ENCODE peak calls at places on chromosomes 5 and 9, in five cellular contexts. J, E, Y, R and L are unnamed samples.

GRCh38 chr9:27053369-27054057 is 48.0 kb upstream of the LRRC19 start:
- DNase-seq in E (no peak), Y (peak), R (no peak), J (no peak), L (no peak)

GRCh38 chr5:81007637-81008027 is 47.5 kb downstream of the RASGRF2 start:
- DNase-seq in R (no peak), J (no peak), Y (no peak), E (no peak), L (no peak)

GRCh38 chr9:80556631-80557030 is 984.9 kb downstream of the TLE4 start:
- DNase-seq in E (no peak), Y (no peak), J (no peak), R (no peak), L (no peak)

GRCh38 chr9:77997611-77998349 is 33.8 kb downstream of the GNAQ start:
- DNase-seq in E (no peak), Y (no peak), J (no peak), R (peak), L (no peak)

GRCh38 chr9:112753725-112754124 is 3.2 kb downstream of the SNX30 start:
- DNase-seq in R (no peak), E (no peak), Y (no peak), J (no peak), L (peak)

GRCh38 chr5:119743927-119744326 is 114.6 kb downstream of the FAM170A start:
- DNase-seq in Y (peak), E (peak), R (no peak), J (no peak), L (no peak)

GRCh38 chr5:170523830-170524229 is 20.0 kb downstream of the KCNIP1 start:
- DNase-seq in Y (no peak), J (no peak), E (no peak), R (no peak), L (no peak)

GRCh38 chr5:165560641-165561040 is 2055.2 kb downstream of the MAT2B start:
- DNase-seq in E (no peak), J (no peak), R (no peak), Y (no peak), L (no peak)

GRCh38 chr5:67887648-67888047 is 327.9 kb upstream of the PIK3R1 start:
- DNase-seq in R (no peak), J (no peak), Y (no peak), E (no peak), L (no peak)

GRCh38 chr9:93575706-93576295 is 583 bp upstream of the PHF2 start:
- DNase-seq in Y (peak), J (peak), E (no peak), R (peak), L (no peak)

GRCh38 chr9:74555015-74555414 is 57.9 kb downstream of the RORB start:
- DNase-seq in R (peak), E (no peak), Y (no peak), J (no peak), L (no peak)

GRCh38 chr9:127682351-127683136 is 24.2 kb upstream of the CFAP157 start:
- DNase-seq in R (peak), Y (no peak), J (no peak), E (no peak), L (no peak)

GRCh38 chr9:892123-892522 is 50.6 kb downstream of the DMRT1 start:
- DNase-seq in R (no peak), J (no peak), Y (peak), E (peak), L (no peak)

GRCh38 chr9:113963017-113963620 is 87.0 kb downstream of the ZNF618 start:
- DNase-seq in J (peak), Y (peak), E (peak), R (peak), L (no peak)

GRCh38 chr9:16329699-16330113 is 540.8 kb downstream of the BNC2 start:
- DNase-seq in R (no peak), Y (no peak), J (peak), E (no peak), L (no peak)

GRCh38 chr5:132089363-132089762 is 15.8 kb downstream of the CSF2 start:
- DNase-seq in R (no peak), J (no peak), E (no peak), Y (no peak), L (no peak)

GRCh38 chr9:126874546-126875314 is 14.3 kb downstream of the ZBTB34 start:
- DNase-seq in J (no peak), Y (no peak), R (no peak), E (no peak), L (no peak)

GRCh38 chr5:32388429-32389111 is 56.0 kb downstream of the ZFR start:
- DNase-seq in R (peak), Y (no peak), J (no peak), E (no peak), L (no peak)

GRCh38 chr5:173714551-173715428 is 98.3 kb upstream of the BOD1 start:
- DNase-seq in Y (peak), R (peak), E (no peak), J (no peak), L (peak)

GRCh38 chr5:145946112-145946861 is 9.9 kb downstream of the SH3RF2 start:
- DNase-seq in R (peak), J (no peak), E (no peak), Y (peak), L (peak)

GRCh38 chr9:104091708-104092107 is 2.4 kb upstream of the SMC2 start:
- DNase-seq in Y (peak), J (peak), R (peak), E (no peak), L (no peak)

GRCh38 chr9:76311576-76311975 is 82.7 kb downstream of the RFK start:
- DNase-seq in R (no peak), Y (no peak), J (no peak), E (no peak), L (no peak)

GRCh38 chr9:130034570-130034969 is 8.4 kb downstream of the FNBP1 start:
- DNase-seq in E (no peak), J (no peak), Y (no peak), R (peak), L (no peak)

GRCh38 chr9:10946676-10947410 is 334.0 kb upstream of the PTPRD start:
- DNase-seq in R (no peak), Y (no peak), E (peak), J (no peak), L (no peak)

GRCh38 chr5:135092476-135092875 is 58.4 kb upstream of the PITX1 start:
- DNase-seq in J (no peak), R (no peak), Y (no peak), E (no peak), L (no peak)

GRCh38 chr9:3740690-3741419 is 215.1 kb upstream of the RFX3 start:
- DNase-seq in Y (no peak), J (no peak), E (no peak), R (no peak), L (peak)

GRCh38 chr5:62305715-62306493 is at the start of gene KIF2A:
- DNase-seq in R (peak), J (peak), E (peak), Y (peak), L (peak)

GRCh38 chr9:34560574-34561229 is 28.8 kb downstream of the CNTFR start:
- DNase-seq in Y (no peak), R (no peak), J (peak), E (no peak), L (no peak)

GRCh38 chr5:172688735-172689572 is 47.9 kb downstream of the NEURL1B start:
- DNase-seq in E (no peak), J (peak), Y (no peak), R (no peak), L (peak)

GRCh38 chr9:70113403-70114022 is 69.9 kb downstream of the MAMDC2 start:
- DNase-seq in J (peak), E (peak), Y (peak), R (peak), L (no peak)

GRCh38 chr5:176793736-176794135 is 16.6 kb upstream of the UNC5A start:
- DNase-seq in J (no peak), R (no peak), E (no peak), Y (no peak), L (no peak)

GRCh38 chr5:80481019-80481893 is 6.6 kb upstream of the FAM151B start:
- DNase-seq in E (peak), J (peak), R (peak), Y (peak), L (no peak)

GRCh38 chr5:98349251-98349989 is 424.0 kb upstream of the RGMB start:
- DNase-seq in R (no peak), J (no peak), E (no peak), Y (peak), L (peak)

GRCh38 chr9:4425358-4426045 is 64.8 kb upstream of the SLC1A1 start:
- DNase-seq in Y (peak), R (no peak), E (no peak), J (no peak), L (peak)

GRCh38 chr5:172902497-172903472 is 56.4 kb upstream of the RPL26L1 start:
- DNase-seq in Y (peak), J (peak), R (peak), E (peak), L (no peak)

GRCh38 chr5:1212271-1212670 is 10.9 kb downstream of the SLC6A19 start:
- DNase-seq in E (no peak), Y (no peak), R (no peak), J (no peak), L (no peak)

GRCh38 chr5:77851229-77852067 is 75.3 kb upstream of the TBCA start:
- DNase-seq in E (peak), Y (no peak), J (no peak), R (peak), L (no peak)

GRCh38 chr5:170643591-170643990 is 139.8 kb downstream of the KCNIP1 start:
- DNase-seq in E (no peak), R (no peak), J (no peak), Y (no peak), L (no peak)

GRCh38 chr5:4643960-4644359 is 496.2 kb upstream of the ADAMTS16 start:
- DNase-seq in J (no peak), E (no peak), Y (no peak), R (no peak), L (no peak)

DNA sequence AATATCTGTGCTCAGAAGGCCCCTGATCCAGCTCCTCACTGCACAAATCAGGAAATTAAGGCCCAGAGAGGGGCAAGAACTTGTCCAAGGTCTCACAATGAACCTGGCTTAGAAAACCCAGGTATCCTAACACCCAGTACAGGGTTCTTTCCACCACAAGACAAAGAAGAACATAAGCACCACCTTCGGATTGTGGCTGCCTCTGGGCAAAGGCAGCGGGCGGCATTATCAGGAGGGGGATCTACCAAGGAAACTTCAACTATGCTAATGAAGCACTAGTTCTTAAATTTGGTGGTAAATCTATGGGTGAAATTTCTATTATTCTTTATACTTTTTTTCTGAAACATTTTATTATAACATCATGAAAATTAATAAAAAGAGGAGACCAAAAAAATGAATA is 17.9 kb downstream of the ANXA6 start:
- DNase-seq in E (no peak), R (no peak), Y (no peak), J (no peak), L (no peak)
- H3K27ac ChIP-seq in E (no peak), R (no peak), Y (no peak), J (no peak), L (no peak)

DNA sequence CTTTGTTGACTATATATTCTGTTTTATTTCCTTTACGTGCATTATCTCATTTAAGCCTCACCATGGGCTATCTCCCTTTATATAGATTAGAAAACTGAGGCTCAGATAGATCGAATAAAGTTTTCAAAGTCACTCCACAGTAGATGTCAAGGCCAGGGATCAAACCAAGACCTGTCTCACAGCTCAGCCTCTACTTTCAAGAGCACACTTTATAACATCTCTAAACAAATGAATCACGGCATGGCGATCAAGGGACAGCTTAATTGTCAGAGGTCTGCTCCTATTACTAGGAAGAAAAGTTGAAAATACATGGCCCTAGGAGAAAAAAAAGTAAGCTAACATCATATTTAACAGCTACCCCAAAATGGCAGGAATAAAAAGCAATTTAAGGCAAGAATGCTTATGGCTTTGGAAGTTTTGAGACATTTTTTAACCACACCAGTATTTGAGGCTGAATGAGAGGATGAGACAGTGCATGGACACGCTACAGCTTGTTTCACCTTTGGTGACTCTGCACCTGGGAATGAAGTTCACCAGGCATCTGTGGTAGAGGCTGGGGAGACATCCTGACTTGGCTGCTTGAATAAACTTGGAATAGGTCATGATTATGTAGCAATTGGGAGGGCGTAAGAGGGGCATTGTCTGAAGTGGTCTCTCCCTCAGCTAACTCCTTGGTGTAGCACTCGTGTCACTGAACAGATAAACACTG is 486.8 kb upstream of the WWC1 start:
- DNase-seq in E (no peak), Y (no peak), J (no peak), R (no peak), L (peak)
- H3K27ac ChIP-seq in E (no peak), Y (no peak), J (no peak), R (no peak), L (peak)

GRCh38 chr9:136994885-136995224 is 1.5 kb downstream of the CLIC3 start:
- DNase-seq in E (no peak), J (no peak), Y (no peak), R (no peak), L (no peak)

GRCh38 chr9:136991993-136992818 is at the start of gene PAXX:
- DNase-seq in Y (peak), R (peak), J (peak), E (peak), L (peak)

GRCh38 chr9:136994180-136994884 is 2.0 kb downstream of the CLIC3 start:
- DNase-seq in E (no peak), R (no peak), Y (no peak), J (no peak), L (no peak)

GRCh38 chr9:136995370-136995769 is 998 bp downstream of the CLIC3 start:
- DNase-seq in J (no peak), E (no peak), R (no peak), Y (no peak), L (no peak)

GRCh38 chr9:136992819-136993369 is 672 bp downstream of the PAXX start:
- DNase-seq in E (no peak), R (no peak), J (no peak), Y (no peak), L (no peak)
- H3K27ac ChIP-seq in E (no peak), R (peak), J (peak), Y (peak), L (peak)

GRCh38 chr9:6785682-6786081 is 27.9 kb downstream of the KDM4C start:
- DNase-seq in J (no peak), E (no peak), Y (no peak), R (no peak), L (no peak)

GRCh38 chr9:6783753-6784152 is 26.0 kb downstream of the KDM4C start:
- DNase-seq in Y (no peak), E (no peak), R (no peak), J (no peak), L (no peak)

GRCh38 chr9:6793203-6793602 is 35.4 kb downstream of the KDM4C start:
- DNase-seq in E (no peak), R (no peak), J (no peak), Y (no peak), L (no peak)

GRCh38 chr9:6787793-6788174 is 30.0 kb downstream of the KDM4C start:
- DNase-seq in J (no peak), Y (no peak), R (no peak), E (no peak), L (no peak)

DNA sequence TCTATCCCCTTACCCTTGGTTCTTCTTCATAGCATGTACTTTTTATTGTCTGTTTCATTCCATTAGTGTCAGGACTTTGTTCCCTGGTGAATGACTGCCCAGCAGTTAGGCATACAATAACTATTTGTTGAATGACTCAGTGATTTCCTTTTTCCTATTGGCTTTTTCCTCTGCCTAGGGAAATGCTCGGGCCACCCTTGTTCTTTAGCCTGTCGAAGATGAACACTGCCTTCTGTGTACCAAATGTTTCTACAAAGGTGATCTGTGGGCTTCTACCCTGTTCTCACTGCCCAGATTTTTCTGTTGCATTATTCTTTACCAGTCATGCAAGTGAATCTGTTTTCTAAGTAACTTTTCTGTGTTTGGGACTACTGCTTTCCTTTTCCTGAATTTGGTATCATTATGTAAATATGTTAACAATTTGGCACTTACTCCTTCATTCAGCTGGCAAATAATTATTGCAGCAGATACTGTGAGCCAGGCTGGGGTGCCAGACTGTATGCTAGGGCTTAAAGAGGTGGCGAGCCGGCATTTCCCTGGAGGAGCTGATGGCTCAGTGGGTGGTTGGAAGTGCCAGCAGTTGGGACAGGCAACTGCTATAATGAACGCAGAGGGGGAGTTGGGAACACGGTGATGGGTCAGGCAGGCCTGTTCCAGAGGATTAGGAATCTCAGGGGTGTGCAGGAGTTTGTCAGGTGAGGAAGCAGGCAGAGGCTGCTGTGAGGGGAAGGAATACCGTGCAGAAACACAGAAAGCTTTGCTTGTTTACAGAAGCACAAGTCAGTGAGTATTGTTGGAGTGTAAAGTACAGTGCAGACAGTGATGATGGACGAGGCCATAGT is 30.6 kb downstream of the KDM4C start:
- DNase-seq in Y (peak), R (no peak), J (peak), E (peak), L (no peak)
- H3K27ac ChIP-seq in Y (peak), R (peak), J (peak), E (no peak), L (peak)

DNA sequence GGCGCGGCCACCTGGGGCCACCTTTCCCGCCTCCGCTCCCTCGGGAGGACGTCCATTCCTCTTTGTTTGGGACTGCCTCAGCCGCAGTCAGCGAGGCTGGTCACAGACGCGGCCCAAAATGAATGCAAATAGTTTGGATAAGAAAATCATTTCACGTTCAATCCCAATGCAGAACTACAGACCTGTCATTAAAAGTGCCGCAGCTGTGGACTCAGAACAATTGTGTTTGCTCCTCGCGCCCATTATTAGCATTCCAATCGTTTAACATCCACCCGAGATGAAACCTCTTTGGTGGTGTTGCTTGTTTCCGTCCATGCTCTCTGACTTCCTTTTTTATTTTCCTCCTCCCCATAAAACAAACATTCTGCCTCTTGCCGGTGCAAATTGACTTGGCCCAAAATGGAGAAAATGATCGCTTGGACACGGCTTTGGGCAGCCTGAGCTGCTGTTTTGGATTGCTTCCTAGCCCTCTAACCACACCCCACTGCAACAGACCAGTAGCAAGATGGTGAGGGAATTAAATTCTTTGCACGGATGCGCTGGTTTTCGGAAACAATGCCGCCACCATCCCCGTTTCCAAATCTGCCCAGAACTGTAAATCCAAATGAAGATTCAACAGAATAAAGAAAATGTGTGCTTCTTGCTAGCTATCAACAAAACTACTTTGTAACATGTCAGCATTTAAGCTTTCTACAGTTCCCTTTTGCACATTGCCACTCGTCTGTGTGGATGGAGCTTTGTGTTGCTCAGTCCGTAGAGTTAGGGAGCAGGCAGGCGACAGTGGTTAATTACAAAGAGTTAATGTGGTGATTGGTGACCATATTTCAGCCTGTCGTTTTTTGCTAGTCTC is 795 bp downstream of the NLN start:
- DNase-seq in Y (peak), E (peak), J (no peak), R (peak), L (no peak)
- H3K27ac ChIP-seq in Y (peak), E (peak), J (peak), R (peak), L (peak)